ENCODE peak calls at places on chromosomes 13 and 19, in four cellular contexts. I is amygdala; K is lower lobe of right lung; R is natural killer cell treated with Interleukin-12 subunit alpha and Interleukin-12 subunit beta and Interleukin-15 and Interleukin-18, amount 100 ng/mL, for 72 hours. B is an unnamed sample.

GRCh38 chr19:18894254-18895037 is 1.5 kb downstream of the CERS1 start:
- DNase-seq in K (no peak), R (no peak), I (peak; percentile 83), B (no peak)

GRCh38 chr19:7450243-7451223 is 38.3 kb downstream of the PEX11G start:
- DNase-seq in I (no peak), K (no peak), R (no peak), B (no peak)

GRCh38 chr19:39671739-39672363 is 16.1 kb downstream of the LGALS16 start:
- DNase-seq in R (no peak), I (no peak), K (no peak), B (no peak)

GRCh38 chr13:23505007-23505406 is 65.2 kb upstream of the TNFRSF19 start:
- DNase-seq in R (no peak), I (no peak), K (no peak), B (no peak)

GRCh38 chr19:6378036-6378435 is 2.3 kb upstream of the PSPN start:
- DNase-seq in K (no peak), I (no peak), R (no peak), B (no peak)

GRCh38 chr13:31970237-31970930 is 61.2 kb upstream of the FRY start:
- DNase-seq in I (no peak), R (no peak), K (no peak), B (no peak)

GRCh38 chr19:8600816-8601215 is 9.7 kb downstream of the ADAMTS10 start:
- DNase-seq in R (no peak), I (no peak), K (no peak), B (peak; percentile 50)

GRCh38 chr19:30649934-30650614 is 277.9 kb downstream of the ZNF536 start:
- DNase-seq in R (no peak), K (no peak), I (no peak), B (no peak)

GRCh38 chr19:2841858-2842574 is 741 bp downstream of the ZNF555 start:
- DNase-seq in I (no peak), R (no peak), K (no peak), B (peak; percentile 68)

GRCh38 chr13:41028051-41028450 is 8.9 kb upstream of the ELF1 start:
- DNase-seq in I (no peak), R (no peak), K (no peak), B (peak; percentile 15)

B was measured in Right ventricle myocardium inferior.